ENCODE peak calls at places on chromosomes 7 and 10, in four cellular contexts. P is A549, S is HepG2, K is K562. O is an unnamed sample.

GRCh38 chr10:114487815-114488536 is 83.7 kb upstream of the AFAP1L2 start:
- DNase-seq in P (no peak), S (no peak), K (no peak), O (no peak)

GRCh38 chr10:61130366-61130765 is 186.4 kb upstream of the RHOBTB1 start:
- DNase-seq in P (no peak), S (no peak), K (no peak), O (no peak)

GRCh38 chr10:45550903-45551302 is 121.7 kb downstream of the ZFAND4 start:
- DNase-seq in P (no peak), S (no peak), K (no peak), O (no peak)

GRCh38 chr7:113100091-113100723 is 13.6 kb upstream of the GPR85 start:
- DNase-seq in P (no peak), S (no peak), K (peak), O (no peak)

GRCh38 chr7:55483061-55483460 is 89.2 kb downstream of the VOPP1 start:
- DNase-seq in P (no peak), S (no peak), K (no peak), O (no peak)

GRCh38 chr10:110625356-110625894 is 18.7 kb upstream of the RBM20 start:
- DNase-seq in P (no peak), S (no peak), K (no peak), O (no peak)

GRCh38 chr7:151291206-151291605 is 42.7 kb upstream of the SMARCD3 start:
- DNase-seq in P (no peak), S (no peak), K (no peak), O (no peak)

GRCh38 chr7:39360766-39361165 is 205.4 kb upstream of the YAE1 start:
- DNase-seq in P (no peak), S (no peak), K (no peak), O (no peak)

GRCh38 chr7:152894295-152895170 is 135.0 kb downstream of the ACTR3B start:
- DNase-seq in P (peak), S (peak), K (peak), O (peak)

GRCh38 chr7:1412322-1413261 is 46.7 kb downstream of the MICALL2 start:
- DNase-seq in P (peak), S (peak), K (peak), O (peak)

GRCh38 chr10:46251857-46252847 is 34.6 kb upstream of the ANTXRL start:
- DNase-seq in P (no peak), S (no peak), K (no peak), O (no peak)

GRCh38 chr7:29865526-29865925 is 59.2 kb downstream of the WIPF3 start:
- DNase-seq in P (no peak), S (peak), K (no peak), O (no peak)

GRCh38 chr10:102230861-102231356 is 4.8 kb downstream of the ELOVL3 start:
- DNase-seq in P (peak), S (no peak), K (peak), O (peak)

GRCh38 chr7:51102828-51103227 is 213.8 kb downstream of the COBL start:
- DNase-seq in P (no peak), S (no peak), K (no peak), O (no peak)

GRCh38 chr7:99379043-99379577 is 4.6 kb downstream of the ARPC1B start:
- DNase-seq in P (no peak), S (no peak), K (peak), O (no peak)

GRCh38 chr10:63522129-63522687 is 1.0 kb downstream of the REEP3 start:
- DNase-seq in P (peak), S (no peak), K (peak), O (no peak)
- TF ChIP-seq NR3C1 in P (no peak), S (no peak), K (no peak), O (no peak)

GRCh38 chr7:157499121-157499834 is 162.5 kb downstream of the DNAJB6 start:
- DNase-seq in P (no peak), S (no peak), K (no peak), O (no peak)
- TF ChIP-seq NR3C1 in P (no peak), S (no peak), K (no peak), O (no peak)

GRCh38 chr7:41630741-41631140 is 72.1 kb downstream of the INHBA start:
- DNase-seq in P (no peak), S (no peak), K (no peak), O (no peak)
- TF ChIP-seq NR3C1 in P (no peak), S (no peak), K (no peak), O (no peak)

GRCh38 chr7:138832966-138833365 is 35.0 kb upstream of the ATP6V0A4 start:
- DNase-seq in P (no peak), S (no peak), K (no peak), O (no peak)

GRCh38 chr7:138833596-138833995 is 35.6 kb upstream of the ATP6V0A4 start:
- DNase-seq in P (no peak), S (no peak), K (no peak), O (no peak)

GRCh38 chr7:138834583-138834982 is 36.6 kb upstream of the ATP6V0A4 start:
- DNase-seq in P (no peak), S (no peak), K (no peak), O (no peak)

GRCh38 chr7:138837627-138838026 is 39.6 kb upstream of the ATP6V0A4 start:
- DNase-seq in P (no peak), S (no peak), K (no peak), O (no peak)

GRCh38 chr7:138835087-138835486 is 37.1 kb upstream of the ATP6V0A4 start:
- DNase-seq in P (no peak), S (no peak), K (peak), O (no peak)
- TF ChIP-seq NR3C1 in P (no peak), S (no peak), K (no peak), O (no peak)